ENCODE peak calls at places on chromosome 9, in six cellular contexts. X is GM12891, T is spleen, Z is IMR-90, G is Peyer's patch, K is thyroid gland. U is an unnamed sample.

GRCh38 chr9:110526426-110526825 is 53.1 kb downstream of the SVEP1 start:
- DNase-seq in X (no peak), K (no peak), Z (peak; percentile 75), T (no peak), G (no peak), U (no peak)

GRCh38 chr9:120210301-120210700 is 369.7 kb downstream of the CDK5RAP2 start:
- DNase-seq in X (no peak), Z (no peak), K (no peak), G (no peak), T (no peak), U (no peak)

GRCh38 chr9:96646081-96646991 is 8.8 kb downstream of the PRXL2C start:
- DNase-seq in K (peak; percentile 56), T (no peak), X (no peak), G (no peak), Z (peak; percentile 86), U (no peak)

GRCh38 chr9:36992501-36993316 is 41.4 kb downstream of the PAX5 start:
- DNase-seq in G (no peak), X (no peak), Z (no peak), K (no peak), T (no peak), U (no peak)

GRCh38 chr9:109986423-109987055 is 206.5 kb downstream of the PALM2AKAP2 start:
- DNase-seq in G (no peak), X (no peak), Z (peak; percentile 93), K (no peak), T (no peak), U (no peak)

GRCh38 chr9:27247756-27248155 is 49.2 kb downstream of the EQTN start:
- DNase-seq in G (peak; percentile 60), T (no peak), Z (peak; percentile 59), K (peak; percentile 63), X (peak; percentile 5), U (peak; percentile 74)

GRCh38 chr9:85178486-85178885 is 509.0 kb downstream of the NTRK2 start:
- DNase-seq in K (peak; percentile 27), Z (no peak), T (no peak), G (no peak), X (no peak), U (no peak)

GRCh38 chr9:76799481-76799880 is 35.2 kb downstream of the PCA3 start:
- DNase-seq in Z (no peak), K (no peak), X (no peak), T (no peak), G (no peak), U (no peak)

GRCh38 chr9:87324613-87325194 is 173.0 kb upstream of the DAPK1 start:
- DNase-seq in X (peak; percentile 28), T (no peak), K (no peak), G (no peak), Z (peak; percentile 68), U (peak; percentile 75)

GRCh38 chr9:133614056-133614455 is 4.9 kb upstream of the FAM163B start:
- DNase-seq in T (no peak), X (no peak), G (no peak), Z (no peak), K (no peak), U (no peak)

GRCh38 chr9:109766351-109766750 is 13.6 kb upstream of the PALM2AKAP2 start:
- DNase-seq in K (no peak), Z (peak; percentile 98), T (no peak), G (no peak), X (no peak), U (no peak)

GRCh38 chr9:93154293-93154903 is 20.3 kb upstream of the NINJ1 start:
- DNase-seq in Z (no peak), G (no peak), K (peak; percentile 30), X (no peak), T (peak; percentile 74), U (peak; percentile 34)

GRCh38 chr9:118635416-118635815 is 733.8 kb downstream of the BRINP1 start:
- DNase-seq in Z (no peak), X (no peak), K (no peak), T (no peak), G (no peak), U (no peak)

GRCh38 chr9:122302541-122302940 is 37.9 kb downstream of the MRRF start:
- DNase-seq in K (no peak), Z (peak; percentile 20), G (no peak), X (no peak), T (no peak), U (no peak)

GRCh38 chr9:86794356-86795046 is 152.8 kb downstream of the GAS1 start:
- DNase-seq in Z (peak; percentile 79), X (no peak), K (no peak), T (no peak), G (no peak), U (no peak)

GRCh38 chr9:104608336-104608735 is 2.9 kb upstream of the OR13C2 start:
- DNase-seq in X (no peak), T (no peak), K (no peak), G (no peak), Z (no peak), U (no peak)

GRCh38 chr9:112348257-112348992 is 15.0 kb upstream of the PTBP3 start:
- DNase-seq in X (no peak), G (peak; percentile 92), Z (peak; percentile 35), K (peak; percentile 74), T (peak; percentile 88), U (peak; percentile 53)

GRCh38 chr9:35659340-35659739 is 1.2 kb downstream of the CCDC107 start:
- DNase-seq in X (no peak), K (no peak), Z (peak; percentile 49), T (no peak), G (peak; percentile 43), U (no peak)

GRCh38 chr9:132651259-132651658 is 18.5 kb downstream of the DDX31 start:
- DNase-seq in G (no peak), X (no peak), T (no peak), Z (peak; percentile 98), K (peak; percentile 56), U (peak; percentile 6)

GRCh38 chr9:38008168-38009034 is 60.6 kb downstream of the SHB start:
- DNase-seq in K (peak; percentile 54), X (peak; percentile 63), T (no peak), G (peak; percentile 76), Z (peak; percentile 93), U (peak; percentile 23)

GRCh38 chr9:70080481-70081119 is 37.0 kb downstream of the MAMDC2 start:
- DNase-seq in G (no peak), K (no peak), T (no peak), X (no peak), Z (peak; percentile 74), U (no peak)

GRCh38 chr9:8904971-8905370 is 1105.4 kb upstream of the DMAC1 start:
- DNase-seq in G (no peak), K (peak; percentile 17), X (no peak), T (no peak), Z (no peak), U (no peak)

GRCh38 chr9:14428781-14429230 is 114.9 kb upstream of the NFIB start:
- DNase-seq in Z (peak; percentile 69), T (no peak), K (peak; percentile 81), G (peak; percentile 70), X (no peak), U (peak; percentile 84)

GRCh38 chr9:34454571-34455065 is 3.8 kb downstream of the FAM219A start:
- DNase-seq in G (no peak), X (no peak), K (no peak), T (no peak), Z (peak; percentile 67), U (peak; percentile 51)

GRCh38 chr9:124844291-124844690 is 9.0 kb upstream of the WDR38 start:
- DNase-seq in T (no peak), X (no peak), Z (no peak), K (peak; percentile 55), G (no peak), U (no peak)

GRCh38 chr9:19999491-20000057 is 210.7 kb upstream of the SLC24A2 start:
- DNase-seq in X (no peak), K (no peak), G (no peak), Z (peak; percentile 87), T (no peak), U (no peak)

GRCh38 chr9:91992636-91993035 is 42.6 kb upstream of the ROR2 start:
- DNase-seq in Z (peak; percentile 48), X (no peak), T (no peak), K (no peak), G (no peak), U (no peak)

GRCh38 chr9:36924071-36924470 is 110.0 kb downstream of the PAX5 start:
- DNase-seq in X (no peak), G (no peak), K (no peak), T (no peak), Z (peak; percentile 81), U (no peak)

GRCh38 chr9:114174876-114175771 is 19.8 kb downstream of the COL27A1 start:
- DNase-seq in Z (peak; percentile 88), K (no peak), T (peak; percentile 64), X (no peak), G (no peak), U (no peak)
- TF ChIP-seq POLR2A in Z (peak; percentile 50), K (no peak), T (no peak), X (no peak), G (no peak), U (no peak)

GRCh38 chr9:89685698-89686097 is 80.9 kb downstream of the GADD45G start:
- DNase-seq in T (no peak), Z (no peak), X (no peak), K (no peak), G (no peak), U (no peak)

GRCh38 chr9:89684218-89684617 is 79.4 kb downstream of the GADD45G start:
- DNase-seq in X (no peak), K (no peak), Z (no peak), G (no peak), T (no peak), U (no peak)

GRCh38 chr9:89686134-89686533 is 81.3 kb downstream of the GADD45G start:
- DNase-seq in Z (no peak), K (no peak), G (no peak), T (no peak), X (no peak), U (no peak)

GRCh38 chr9:89683626-89684025 is 78.8 kb downstream of the GADD45G start:
- DNase-seq in Z (no peak), K (no peak), T (no peak), G (no peak), X (no peak), U (no peak)

DNA sequence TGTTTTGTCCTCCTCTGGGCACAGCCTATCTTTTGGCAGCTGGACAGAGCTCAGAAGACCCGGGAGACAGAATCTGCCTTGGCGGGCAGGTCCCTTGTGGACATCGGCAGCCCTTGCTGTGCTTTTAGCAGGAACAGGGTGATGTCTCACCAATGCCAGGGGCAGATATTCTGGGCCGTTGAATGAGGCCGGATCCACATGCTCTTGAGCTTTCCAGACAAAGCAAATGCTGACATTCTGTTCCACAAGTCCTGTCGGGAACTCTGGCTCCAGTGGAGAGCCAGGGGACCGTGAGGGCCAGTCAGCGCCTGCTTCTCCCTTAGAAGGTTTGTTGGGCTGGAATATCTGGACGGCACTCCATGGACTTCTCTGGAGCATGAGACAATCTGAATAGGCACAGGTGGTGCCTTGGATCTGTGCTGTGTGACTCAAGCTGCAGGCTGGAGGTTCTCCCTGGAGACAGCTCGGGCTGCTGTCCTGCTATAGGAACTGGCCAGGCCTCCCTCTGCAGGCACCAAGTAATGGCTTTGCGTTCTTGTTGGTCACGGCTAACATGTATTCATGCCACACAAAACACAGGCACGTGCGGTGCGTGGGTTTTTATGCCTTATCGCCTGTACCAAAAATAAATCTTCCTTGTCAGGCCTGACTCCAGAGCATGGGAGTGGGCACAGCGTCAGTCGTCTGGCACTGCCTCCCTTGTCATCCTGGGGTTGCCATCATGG is 80.3 kb downstream of the GADD45G start:
- DNase-seq in K (peak; percentile 62), X (no peak), T (no peak), Z (no peak), G (no peak), U (no peak)
- TF ChIP-seq POLR2A in K (no peak), X (no peak), T (no peak), Z (no peak), G (no peak), U (no peak)

GRCh38 chr9:73151653-73152382 is at the start of gene ANXA1:
- DNase-seq in T (no peak), G (no peak), X (no peak), Z (peak; percentile 83), K (no peak), U (peak; percentile 49)
- TF ChIP-seq POLR2A in T (no peak), G (peak; percentile 53), X (no peak), Z (peak; percentile 98), K (peak; percentile 87), U (peak; percentile 46)

GRCh38 chr9:6015278-6016157 is at the start of gene RANBP6:
- DNase-seq in T (peak; percentile 98), K (peak; percentile 91), Z (peak; percentile 79), G (peak; percentile 95), X (peak; percentile 73), U (peak; percentile 92)
- TF ChIP-seq POLR2A in T (peak; percentile 48), K (peak; percentile 77), Z (peak; percentile 54), G (peak; percentile 52), X (peak; percentile 82), U (peak; percentile 85)